ENCODE peak calls at places on chromosomes 6 and 20, in four cellular contexts. One of them, this sample, is unnamed.

GRCh38 chr6:124660185-124660584 is 302.1 kb upstream of the RNF217 start:
- DNase-seq in SK-N-SH: no peak
- DNase-seq in WTC11: no peak
- DNase-seq in K562: no peak
- DNase-seq in this sample: no peak

GRCh38 chr20:17610566-17611289 is 40.9 kb downstream of the DSTN start:
- DNase-seq in SK-N-SH: peak; percentile 15
- DNase-seq in WTC11: no peak
- DNase-seq in K562: no peak
- DNase-seq in this sample: no peak

GRCh38 chr20:64155258-64156135 is 8.8 kb upstream of the MYT1 start:
- DNase-seq in SK-N-SH: peak; percentile 92
- DNase-seq in WTC11: no peak
- DNase-seq in K562: no peak
- DNase-seq in this sample: no peak

GRCh38 chr6:158242071-158242606 is 70.1 kb upstream of the TULP4 start:
- DNase-seq in SK-N-SH: no peak
- DNase-seq in WTC11: no peak
- DNase-seq in K562: no peak
- DNase-seq in this sample: no peak

GRCh38 chr6:14709066-14709670 is 536.7 kb upstream of the JARID2 start:
- DNase-seq in SK-N-SH: no peak
- DNase-seq in WTC11: no peak
- DNase-seq in K562: peak; percentile 64
- DNase-seq in this sample: no peak

GRCh38 chr6:110878751-110879539 is 4.4 kb downstream of the AMD1 start:
- DNase-seq in SK-N-SH: peak; percentile 60
- DNase-seq in WTC11: peak; percentile 48
- DNase-seq in K562: peak; percentile 67
- DNase-seq in this sample: no peak

GRCh38 chr6:116389357-116389756 is 18.6 kb downstream of the DSE start:
- DNase-seq in SK-N-SH: no peak
- DNase-seq in WTC11: no peak
- DNase-seq in K562: no peak
- DNase-seq in this sample: no peak

GRCh38 chr20:10521068-10521834 is 86.1 kb downstream of the SLX4IP start:
- DNase-seq in SK-N-SH: no peak
- DNase-seq in WTC11: no peak
- DNase-seq in K562: no peak
- DNase-seq in this sample: no peak

GRCh38 chr6:80179691-80180090 is 73.2 kb downstream of the BCKDHB start:
- DNase-seq in SK-N-SH: no peak
- DNase-seq in WTC11: no peak
- DNase-seq in K562: no peak
- DNase-seq in this sample: no peak

GRCh38 chr6:144710207-144710606 is 425.1 kb downstream of the UTRN start:
- DNase-seq in SK-N-SH: no peak
- DNase-seq in WTC11: no peak
- DNase-seq in K562: no peak
- DNase-seq in this sample: no peak

GRCh38 chr20:37261714-37262113 is at the start of gene GHRH:
- DNase-seq in SK-N-SH: no peak
- DNase-seq in WTC11: no peak
- DNase-seq in K562: no peak
- DNase-seq in this sample: no peak

GRCh38 chr6:119076173-119076965 is 2.1 kb downstream of the FAM184A start:
- DNase-seq in SK-N-SH: no peak
- DNase-seq in WTC11: no peak
- DNase-seq in K562: no peak
- DNase-seq in this sample: no peak

GRCh38 chr6:53795702-53796450 is 1.1 kb downstream of the LRRC1 start:
- DNase-seq in SK-N-SH: peak; percentile 30
- DNase-seq in WTC11: peak; percentile 50
- DNase-seq in K562: no peak
- DNase-seq in this sample: no peak

GRCh38 chr6:27908017-27908416 is 4.2 kb downstream of the OR2B2 start:
- DNase-seq in SK-N-SH: no peak
- DNase-seq in WTC11: no peak
- DNase-seq in K562: no peak
- DNase-seq in this sample: no peak

GRCh38 chr6:11434565-11435326 is 102.8 kb upstream of the TMEM170B start:
- DNase-seq in SK-N-SH: no peak
- DNase-seq in WTC11: no peak
- DNase-seq in K562: no peak
- DNase-seq in this sample: no peak

GRCh38 chr6:71209206-71209605 is 79.4 kb upstream of the OGFRL1 start:
- DNase-seq in SK-N-SH: no peak
- DNase-seq in WTC11: no peak
- DNase-seq in K562: no peak
- DNase-seq in this sample: no peak

GRCh38 chr6:104951677-104952076 is 5.2 kb upstream of the LIN28B start:
- DNase-seq in SK-N-SH: no peak
- DNase-seq in WTC11: no peak
- DNase-seq in K562: peak; percentile 37
- DNase-seq in this sample: no peak

GRCh38 chr6:34934516-34934915 is 45.5 kb downstream of the ANKS1A start:
- DNase-seq in SK-N-SH: no peak
- DNase-seq in WTC11: no peak
- DNase-seq in K562: no peak
- DNase-seq in this sample: no peak

GRCh38 chr6:84825461-84825860 is 61.1 kb upstream of the TBX18 start:
- DNase-seq in SK-N-SH: no peak
- DNase-seq in WTC11: no peak
- DNase-seq in K562: peak; percentile 26
- DNase-seq in this sample: no peak

GRCh38 chr6:154849475-154849874 is 116.3 kb downstream of the SCAF8 start:
- DNase-seq in SK-N-SH: no peak
- DNase-seq in WTC11: no peak
- DNase-seq in K562: no peak
- DNase-seq in this sample: no peak

GRCh38 chr20:4602297-4602631 is 119.4 kb upstream of the PRND start:
- DNase-seq in SK-N-SH: no peak
- DNase-seq in WTC11: no peak
- DNase-seq in K562: no peak
- DNase-seq in this sample: no peak

GRCh38 chr20:15618912-15619311 is 954.3 kb downstream of the KIF16B start:
- DNase-seq in SK-N-SH: no peak
- DNase-seq in WTC11: no peak
- DNase-seq in K562: no peak
- DNase-seq in this sample: no peak

GRCh38 chr20:23907579-23907978 is 28.0 kb upstream of the CST5 start:
- DNase-seq in SK-N-SH: no peak
- DNase-seq in WTC11: no peak
- DNase-seq in K562: no peak
- DNase-seq in this sample: no peak

GRCh38 chr20:57094171-57094891 is 172.1 kb downstream of the BMP7 start:
- DNase-seq in SK-N-SH: no peak
- DNase-seq in WTC11: no peak
- DNase-seq in K562: no peak
- DNase-seq in this sample: no peak

GRCh38 chr6:122365775-122366403 is 33.6 kb upstream of the HSF2 start:
- DNase-seq in SK-N-SH: no peak
- DNase-seq in WTC11: no peak
- DNase-seq in K562: peak; percentile 22
- DNase-seq in this sample: no peak

GRCh38 chr6:150622941-150623874 is 23.5 kb downstream of the PLEKHG1 start:
- DNase-seq in SK-N-SH: no peak
- DNase-seq in WTC11: no peak
- DNase-seq in K562: no peak
- DNase-seq in this sample: peak; percentile 87

GRCh38 chr6:140921366-140922226 is 1211.1 kb upstream of the GJE1 start:
- DNase-seq in SK-N-SH: peak; percentile 13
- DNase-seq in WTC11: no peak
- DNase-seq in K562: peak; percentile 33
- DNase-seq in this sample: no peak

GRCh38 chr6:105645166-105645565 is 242.3 kb upstream of the PREP start:
- DNase-seq in SK-N-SH: no peak
- DNase-seq in WTC11: no peak
- DNase-seq in K562: no peak
- DNase-seq in this sample: no peak

GRCh38 chr6:3297909-3298308 is 39.2 kb downstream of the PSMG4 start:
- DNase-seq in SK-N-SH: no peak
- DNase-seq in WTC11: no peak
- DNase-seq in K562: no peak
- DNase-seq in this sample: no peak

GRCh38 chr6:35489995-35490791 is 6.7 kb downstream of the TEAD3 start:
- DNase-seq in SK-N-SH: peak; percentile 61
- DNase-seq in WTC11: peak; percentile 87
- DNase-seq in K562: peak; percentile 85
- DNase-seq in this sample: no peak

GRCh38 chr20:56411759-56412472 is at the start of gene CASS4:
- DNase-seq in SK-N-SH: no peak
- DNase-seq in WTC11: no peak
- DNase-seq in K562: peak; percentile 97
- DNase-seq in this sample: no peak

GRCh38 chr6:14372738-14373484 is 255.3 kb downstream of the CD83 start:
- DNase-seq in SK-N-SH: no peak
- DNase-seq in WTC11: no peak
- DNase-seq in K562: no peak
- DNase-seq in this sample: no peak

GRCh38 chr20:38523697-38524096 is 51.1 kb downstream of the RALGAPB start:
- DNase-seq in SK-N-SH: no peak
- DNase-seq in WTC11: no peak
- DNase-seq in K562: no peak
- DNase-seq in this sample: no peak

GRCh38 chr20:44089987-44090674 is 96.9 kb downstream of the JPH2 start:
- DNase-seq in SK-N-SH: no peak
- DNase-seq in WTC11: no peak
- DNase-seq in K562: peak; percentile 61
- DNase-seq in this sample: peak; percentile 57

GRCh38 chr6:139533573-139534471 is 159.4 kb upstream of the CITED2 start:
- DNase-seq in SK-N-SH: no peak
- DNase-seq in WTC11: no peak
- DNase-seq in K562: peak; percentile 95
- DNase-seq in this sample: no peak
- TF ChIP-seq USF1 in SK-N-SH: no peak
- TF ChIP-seq USF1 in WTC11: no peak
- TF ChIP-seq USF1 in K562: no peak
- TF ChIP-seq USF1 in this sample: no peak

GRCh38 chr6:7693827-7694226 is 32.1 kb upstream of the BMP6 start:
- DNase-seq in SK-N-SH: no peak
- DNase-seq in WTC11: no peak
- DNase-seq in K562: peak; percentile 54
- DNase-seq in this sample: no peak
- TF ChIP-seq USF1 in SK-N-SH: no peak
- TF ChIP-seq USF1 in WTC11: no peak
- TF ChIP-seq USF1 in K562: no peak
- TF ChIP-seq USF1 in this sample: no peak

GRCh38 chr6:168427184-168427583 is 13.8 kb upstream of the SMOC2 start:
- DNase-seq in SK-N-SH: peak; percentile 77
- DNase-seq in WTC11: no peak
- DNase-seq in K562: no peak
- DNase-seq in this sample: no peak
- TF ChIP-seq USF1 in SK-N-SH: no peak
- TF ChIP-seq USF1 in WTC11: no peak
- TF ChIP-seq USF1 in K562: no peak
- TF ChIP-seq USF1 in this sample: no peak

GRCh38 chr6:31723980-31724691 is 963 bp downstream of the MPIG6B start:
- DNase-seq in SK-N-SH: no peak
- DNase-seq in WTC11: no peak
- DNase-seq in K562: no peak
- DNase-seq in this sample: no peak
- TF ChIP-seq USF1 in SK-N-SH: no peak
- TF ChIP-seq USF1 in WTC11: no peak
- TF ChIP-seq USF1 in K562: no peak
- TF ChIP-seq USF1 in this sample: no peak

GRCh38 chr6:56226946-56227879 is 20.2 kb downstream of the COL21A1 start:
- DNase-seq in SK-N-SH: no peak
- DNase-seq in WTC11: no peak
- DNase-seq in K562: no peak
- DNase-seq in this sample: no peak

GRCh38 chr6:56220078-56220477 is 27.3 kb downstream of the COL21A1 start:
- DNase-seq in SK-N-SH: no peak
- DNase-seq in WTC11: no peak
- DNase-seq in K562: no peak
- DNase-seq in this sample: no peak

GRCh38 chr6:56222509-56222908 is 24.9 kb downstream of the COL21A1 start:
- DNase-seq in SK-N-SH: no peak
- DNase-seq in WTC11: no peak
- DNase-seq in K562: no peak
- DNase-seq in this sample: no peak

GRCh38 chr6:56223995-56224394 is 23.4 kb downstream of the COL21A1 start:
- DNase-seq in SK-N-SH: no peak
- DNase-seq in WTC11: no peak
- DNase-seq in K562: no peak
- DNase-seq in this sample: no peak
- TF ChIP-seq USF1 in SK-N-SH: no peak
- TF ChIP-seq USF1 in WTC11: no peak
- TF ChIP-seq USF1 in K562: no peak
- TF ChIP-seq USF1 in this sample: no peak

DNA sequence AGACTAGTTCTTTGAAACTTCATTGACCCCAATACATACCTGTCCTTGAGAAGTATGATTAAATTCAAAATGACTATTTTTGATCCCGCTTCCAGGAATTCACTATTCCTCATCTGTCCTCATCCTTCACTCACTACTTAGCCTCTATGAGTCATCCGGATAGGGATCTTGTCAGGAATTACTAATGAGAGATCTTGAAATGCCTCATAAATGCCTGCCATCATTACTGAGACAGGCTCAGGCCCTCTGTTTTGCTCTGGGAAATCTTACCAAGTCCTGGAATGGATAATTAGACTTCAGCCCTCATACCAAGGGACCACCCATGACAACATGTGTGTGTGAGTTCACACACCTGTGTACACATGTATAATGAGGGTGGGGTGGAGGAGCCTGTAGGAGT is 2.8 kb upstream of the CYP24A1 start:
- DNase-seq in SK-N-SH: no peak
- DNase-seq in WTC11: no peak
- DNase-seq in K562: no peak
- DNase-seq in this sample: no peak
- TF ChIP-seq USF1 in SK-N-SH: no peak
- TF ChIP-seq USF1 in WTC11: no peak
- TF ChIP-seq USF1 in K562: no peak
- TF ChIP-seq USF1 in this sample: no peak

GRCh38 chr6:45822269-45822812 is 193.3 kb downstream of the CLIC5 start:
- DNase-seq in SK-N-SH: no peak
- DNase-seq in WTC11: no peak
- DNase-seq in K562: no peak
- DNase-seq in this sample: no peak
- TF ChIP-seq USF1 in SK-N-SH: no peak
- TF ChIP-seq USF1 in WTC11: no peak
- TF ChIP-seq USF1 in K562: no peak
- TF ChIP-seq USF1 in this sample: no peak